ENCODE peak calls at places on chromosomes 16 and 17, in seven cellular contexts. One of them, this sample, is unnamed.

GRCh38 chr17:18361837-18362380 is 1.4 kb downstream of the SHMT1 start:
- DNase-seq in COR-L47: no peak
- DNase-seq in kidney: no peak
- DNase-seq in hypothalamus: no peak
- DNase-seq in GM19239: no peak
- DNase-seq in uterus: no peak
- DNase-seq in cardiac fibroblast: no peak
- DNase-seq in this sample: no peak

GRCh38 chr17:74785981-74786360 is 9.8 kb upstream of the NAT9 start:
- DNase-seq in COR-L47: no peak
- DNase-seq in hypothalamus: no peak
- DNase-seq in kidney: no peak
- DNase-seq in uterus: no peak
- DNase-seq in GM19239: no peak
- DNase-seq in cardiac fibroblast: no peak
- DNase-seq in this sample: no peak

GRCh38 chr16:29900102-29900887 is at the start of gene ASPHD1:
- DNase-seq in GM19239: peak; percentile 89
- DNase-seq in kidney: peak; percentile 90
- DNase-seq in hypothalamus: peak; percentile 84
- DNase-seq in cardiac fibroblast: peak; percentile 76
- DNase-seq in uterus: peak; percentile 76
- DNase-seq in COR-L47: peak; percentile 41
- DNase-seq in this sample: peak; percentile 81

GRCh38 chr16:85544668-85545067 is 68.5 kb upstream of the GSE1 start:
- DNase-seq in GM19239: no peak
- DNase-seq in hypothalamus: no peak
- DNase-seq in uterus: no peak
- DNase-seq in COR-L47: no peak
- DNase-seq in cardiac fibroblast: no peak
- DNase-seq in kidney: no peak
- DNase-seq in this sample: no peak

GRCh38 chr17:66138120-66138519 is 53.8 kb downstream of the CEP112 start:
- DNase-seq in COR-L47: no peak
- DNase-seq in hypothalamus: no peak
- DNase-seq in kidney: no peak
- DNase-seq in uterus: no peak
- DNase-seq in cardiac fibroblast: no peak
- DNase-seq in GM19239: no peak
- DNase-seq in this sample: no peak

GRCh38 chr17:27530791-27531391 is 74.6 kb downstream of the KSR1 start:
- DNase-seq in uterus: no peak
- DNase-seq in GM19239: no peak
- DNase-seq in kidney: no peak
- DNase-seq in COR-L47: no peak
- DNase-seq in cardiac fibroblast: peak; percentile 58
- DNase-seq in hypothalamus: no peak
- DNase-seq in this sample: no peak

GRCh38 chr17:2071024-2071385 is 16.1 kb downstream of the HIC1 start:
- DNase-seq in kidney: no peak
- DNase-seq in COR-L47: no peak
- DNase-seq in hypothalamus: no peak
- DNase-seq in GM19239: no peak
- DNase-seq in uterus: no peak
- DNase-seq in cardiac fibroblast: no peak
- DNase-seq in this sample: no peak

GRCh38 chr17:74953129-74953687 is 17.5 kb downstream of the OTOP3 start:
- DNase-seq in GM19239: no peak
- DNase-seq in COR-L47: no peak
- DNase-seq in kidney: no peak
- DNase-seq in cardiac fibroblast: no peak
- DNase-seq in hypothalamus: no peak
- DNase-seq in uterus: no peak
- DNase-seq in this sample: no peak

GRCh38 chr17:33435716-33436301 is 142.7 kb upstream of the ASIC2 start:
- DNase-seq in GM19239: no peak
- DNase-seq in uterus: no peak
- DNase-seq in hypothalamus: no peak
- DNase-seq in COR-L47: no peak
- DNase-seq in cardiac fibroblast: no peak
- DNase-seq in kidney: no peak
- DNase-seq in this sample: no peak

GRCh38 chr17:7383742-7384488 is 3.0 kb downstream of the TNK1 start:
- DNase-seq in GM19239: peak; percentile 95
- DNase-seq in kidney: peak; percentile 82
- DNase-seq in uterus: peak; percentile 46
- DNase-seq in COR-L47: no peak
- DNase-seq in hypothalamus: no peak
- DNase-seq in cardiac fibroblast: no peak
- DNase-seq in this sample: peak; percentile 66

GRCh38 chr17:69317625-69318024 is 9.3 kb downstream of the ABCA5 start:
- DNase-seq in kidney: no peak
- DNase-seq in cardiac fibroblast: no peak
- DNase-seq in uterus: no peak
- DNase-seq in GM19239: no peak
- DNase-seq in COR-L47: no peak
- DNase-seq in hypothalamus: no peak
- DNase-seq in this sample: no peak

GRCh38 chr16:62620259-62620658 is 584.0 kb upstream of the CDH8 start:
- DNase-seq in COR-L47: no peak
- DNase-seq in kidney: no peak
- DNase-seq in hypothalamus: no peak
- DNase-seq in GM19239: no peak
- DNase-seq in cardiac fibroblast: no peak
- DNase-seq in uterus: no peak
- DNase-seq in this sample: no peak

GRCh38 chr17:79420318-79421243 is 190.3 kb downstream of the RBFOX3 start:
- DNase-seq in COR-L47: no peak
- DNase-seq in uterus: peak; percentile 22
- DNase-seq in GM19239: no peak
- DNase-seq in kidney: no peak
- DNase-seq in hypothalamus: no peak
- DNase-seq in cardiac fibroblast: peak; percentile 35
- DNase-seq in this sample: no peak

GRCh38 chr17:41773731-41774193 is 12.7 kb downstream of the JUP start:
- DNase-seq in hypothalamus: no peak
- DNase-seq in kidney: peak; percentile 63
- DNase-seq in COR-L47: no peak
- DNase-seq in cardiac fibroblast: peak; percentile 25
- DNase-seq in GM19239: no peak
- DNase-seq in uterus: no peak
- DNase-seq in this sample: no peak

GRCh38 chr17:17191346-17191792 is 14.8 kb downstream of the PLD6 start:
- DNase-seq in kidney: no peak
- DNase-seq in hypothalamus: no peak
- DNase-seq in GM19239: no peak
- DNase-seq in cardiac fibroblast: peak; percentile 85
- DNase-seq in uterus: peak; percentile 36
- DNase-seq in COR-L47: no peak
- DNase-seq in this sample: peak; percentile 71

GRCh38 chr17:8728991-8729390 is 15.6 kb downstream of the CCDC42 start:
- DNase-seq in kidney: no peak
- DNase-seq in COR-L47: no peak
- DNase-seq in hypothalamus: no peak
- DNase-seq in GM19239: no peak
- DNase-seq in cardiac fibroblast: no peak
- DNase-seq in uterus: no peak
- DNase-seq in this sample: no peak

GRCh38 chr17:40072481-40073346 is 9.9 kb downstream of the THRA start:
- DNase-seq in COR-L47: no peak
- DNase-seq in hypothalamus: no peak
- DNase-seq in GM19239: no peak
- DNase-seq in uterus: peak; percentile 52
- DNase-seq in kidney: no peak
- DNase-seq in cardiac fibroblast: no peak
- DNase-seq in this sample: no peak

GRCh38 chr17:55237268-55237667 is 27.5 kb upstream of the HLF start:
- DNase-seq in uterus: no peak
- DNase-seq in GM19239: no peak
- DNase-seq in kidney: no peak
- DNase-seq in hypothalamus: no peak
- DNase-seq in COR-L47: no peak
- DNase-seq in cardiac fibroblast: peak; percentile 1
- DNase-seq in this sample: no peak

GRCh38 chr17:73200476-73200875 is 7.6 kb downstream of the COG1 start:
- DNase-seq in uterus: no peak
- DNase-seq in hypothalamus: no peak
- DNase-seq in COR-L47: no peak
- DNase-seq in GM19239: no peak
- DNase-seq in kidney: no peak
- DNase-seq in cardiac fibroblast: no peak
- DNase-seq in this sample: no peak

GRCh38 chr16:46972429-46972970 is 974 bp downstream of the DNAJA2 start:
- DNase-seq in uterus: no peak
- DNase-seq in COR-L47: peak; percentile 24
- DNase-seq in GM19239: peak; percentile 44
- DNase-seq in hypothalamus: no peak
- DNase-seq in cardiac fibroblast: peak; percentile 35
- DNase-seq in kidney: no peak
- DNase-seq in this sample: no peak

GRCh38 chr17:37483311-37484039 is 6.2 kb upstream of the DUSP14 start:
- DNase-seq in kidney: no peak
- DNase-seq in uterus: peak; percentile 36
- DNase-seq in GM19239: no peak
- DNase-seq in hypothalamus: no peak
- DNase-seq in cardiac fibroblast: peak; percentile 85
- DNase-seq in COR-L47: peak; percentile 36
- DNase-seq in this sample: no peak

This sample was measured in Right ventricle myocardium superior.